ENCODE peak calls at places on chromosome 18, in nine cellular contexts. E is lower lobe of right lung, X is esophagus muscularis mucosa, Q is AG09319, I is upper lobe of right lung, W is left lung, M is A549, N is breast epithelium, F is AG04450. O is an unnamed sample.

GRCh38 chr18:44627245-44627644 is 53.4 kb upstream of the SETBP1 start:
- DNase-seq in I (no peak), N (no peak), E (no peak), X (no peak), W (no peak), F (no peak), M (peak), Q (no peak), O (no peak)

GRCh38 chr18:63063171-63063570 is 256.4 kb downstream of the BCL2 start:
- DNase-seq in W (no peak), E (no peak), N (no peak), M (no peak), I (no peak), Q (no peak), F (no peak), X (no peak), O (no peak)

GRCh38 chr18:48950536-48951447 is at the start of gene SMAD7:
- DNase-seq in W (no peak), M (no peak), N (no peak), I (peak), E (peak), Q (no peak), F (no peak), X (no peak), O (no peak)

GRCh38 chr18:48292787-48293409 is 116.3 kb downstream of the ZBTB7C start:
- DNase-seq in E (no peak), F (no peak), N (no peak), Q (no peak), W (no peak), I (no peak), M (no peak), X (no peak), O (no peak)

GRCh38 chr18:25650201-25650941 is 298.4 kb upstream of the ZNF521 start:
- DNase-seq in Q (peak), M (no peak), E (no peak), I (no peak), F (peak), W (no peak), X (no peak), N (no peak), O (no peak)

GRCh38 chr18:68221116-68221724 is 493.7 kb downstream of the TMX3 start:
- DNase-seq in Q (no peak), E (no peak), M (no peak), W (no peak), I (no peak), X (no peak), F (no peak), N (no peak), O (no peak)

GRCh38 chr18:67483237-67483636 is 33.3 kb downstream of the DSEL start:
- DNase-seq in Q (no peak), I (no peak), E (no peak), M (no peak), W (no peak), N (no peak), F (no peak), X (no peak), O (no peak)

GRCh38 chr18:7259482-7259881 is 28.6 kb downstream of the LRRC30 start:
- DNase-seq in Q (no peak), X (no peak), W (no peak), I (no peak), F (no peak), M (no peak), E (no peak), N (no peak), O (no peak)

GRCh38 chr18:73151086-73151485 is 283.3 kb upstream of the NETO1 start:
- DNase-seq in E (no peak), Q (no peak), X (no peak), F (peak), N (no peak), I (no peak), W (no peak), M (no peak), O (no peak)

GRCh38 chr18:27605107-27605834 is 420.2 kb upstream of the CHST9 start:
- DNase-seq in I (no peak), E (no peak), M (peak), W (peak), X (no peak), F (peak), N (no peak), Q (peak), O (no peak)

GRCh38 chr18:57691363-57691762 is 69.7 kb upstream of the NARS1 start:
- DNase-seq in Q (no peak), F (no peak), X (no peak), E (no peak), I (no peak), N (no peak), W (no peak), M (no peak), O (no peak)

GRCh38 chr18:37393945-37394609 is 171.5 kb downstream of the CELF4 start:
- DNase-seq in M (peak), W (peak), X (no peak), Q (peak), I (peak), F (peak), E (peak), N (no peak), O (no peak)

GRCh38 chr18:76823574-76823973 is 1.2 kb downstream of the ZNF236 start:
- DNase-seq in Q (no peak), X (no peak), M (peak), I (peak), F (no peak), W (peak), N (no peak), E (peak), O (no peak)

GRCh38 chr18:62187543-62188378 is 706 bp downstream of the RELCH start:
- DNase-seq in W (no peak), N (no peak), X (no peak), Q (no peak), E (peak), I (peak), M (peak), F (no peak), O (peak)

GRCh38 chr18:11110509-11110908 is 38.9 kb downstream of the PIEZO2 start:
- DNase-seq in E (no peak), F (no peak), M (no peak), N (no peak), Q (no peak), W (no peak), I (no peak), X (no peak), O (no peak)

GRCh38 chr18:32975166-32975441 is 202.3 kb upstream of the KLHL14 start:
- DNase-seq in Q (no peak), E (no peak), W (no peak), M (no peak), N (no peak), X (no peak), F (no peak), I (no peak), O (no peak)

GRCh38 chr18:37435996-37436395 is 129.6 kb downstream of the CELF4 start:
- DNase-seq in Q (no peak), I (no peak), W (no peak), M (no peak), X (no peak), N (no peak), E (no peak), F (no peak), O (no peak)

GRCh38 chr18:67705748-67706147 is 189.2 kb upstream of the DSEL start:
- DNase-seq in I (no peak), W (no peak), Q (no peak), E (no peak), M (peak), F (no peak), X (no peak), N (no peak), O (no peak)

GRCh38 chr18:54119524-54120019 is 104.9 kb downstream of the MBD2 start:
- DNase-seq in W (no peak), X (no peak), F (peak), I (no peak), N (no peak), E (no peak), Q (peak), M (peak), O (no peak)

GRCh38 chr18:41009926-41010325 is 945.1 kb upstream of the PIK3C3 start:
- DNase-seq in E (no peak), X (no peak), N (no peak), I (no peak), F (no peak), Q (no peak), W (no peak), M (no peak), O (no peak)

GRCh38 chr18:49459404-49460171 is 857 bp downstream of the DYM start:
- DNase-seq in N (no peak), M (no peak), F (no peak), W (no peak), E (no peak), X (no peak), Q (no peak), I (no peak), O (no peak)

GRCh38 chr18:47809420-47809819 is 121.0 kb downstream of the SMAD2 start:
- DNase-seq in I (no peak), N (no peak), E (no peak), Q (no peak), M (no peak), X (no peak), F (no peak), W (no peak), O (no peak)

GRCh38 chr18:3665780-3666525 is 216.0 kb downstream of the TGIF1 start:
- DNase-seq in M (peak), W (peak), I (peak), E (peak), Q (peak), F (peak), X (peak), N (peak), O (no peak)

GRCh38 chr18:62324917-62325805 is at the start of gene TNFRSF11A:
- DNase-seq in E (peak), W (no peak), X (no peak), I (peak), F (no peak), Q (no peak), M (peak), N (no peak), O (no peak)

GRCh38 chr18:53567935-53568574 is 656.4 kb downstream of the MBD2 start:
- DNase-seq in Q (no peak), E (no peak), I (no peak), F (no peak), X (no peak), M (peak), W (no peak), N (no peak), O (no peak)

GRCh38 chr18:2716394-2717326 is 61.1 kb downstream of the SMCHD1 start:
- DNase-seq in N (no peak), F (no peak), X (no peak), W (no peak), M (no peak), Q (no peak), I (no peak), E (no peak), O (no peak)

GRCh38 chr18:8288447-8289213 is 320.6 kb upstream of the RAB12 start:
- DNase-seq in F (no peak), N (no peak), M (no peak), X (no peak), E (no peak), I (no peak), Q (no peak), W (no peak), O (no peak)

GRCh38 chr18:50602466-50602865 is 42.6 kb downstream of the MAPK4 start:
- DNase-seq in W (no peak), X (no peak), I (no peak), F (no peak), E (no peak), Q (no peak), N (no peak), M (no peak), O (no peak)

GRCh38 chr18:64416990-64417389 is 268.1 kb upstream of the LINC00305 start:
- DNase-seq in W (no peak), N (no peak), E (no peak), Q (no peak), I (no peak), X (no peak), M (no peak), F (no peak), O (no peak)

GRCh38 chr18:37552296-37552695 is 13.3 kb downstream of the CELF4 start:
- DNase-seq in W (no peak), N (no peak), M (no peak), X (no peak), I (peak), E (no peak), F (no peak), Q (no peak), O (no peak)

GRCh38 chr18:32328379-32328778 is 138.5 kb downstream of the MEP1B start:
- DNase-seq in Q (no peak), E (no peak), I (no peak), F (no peak), X (no peak), N (no peak), M (no peak), W (no peak), O (no peak)

GRCh38 chr18:43278401-43278800 is 1.1 kb upstream of the SYT4 start:
- DNase-seq in X (no peak), W (no peak), I (no peak), F (no peak), N (no peak), Q (no peak), E (no peak), M (no peak), O (no peak)

GRCh38 chr18:59222341-59222740 is 2.4 kb downstream of the GRP start:
- DNase-seq in M (no peak), Q (no peak), I (no peak), N (no peak), W (no peak), X (no peak), E (no peak), F (no peak), O (no peak)

GRCh38 chr18:63427566-63427965 is 5.3 kb upstream of the VPS4B start:
- DNase-seq in N (no peak), M (no peak), Q (no peak), E (no peak), X (no peak), W (no peak), I (no peak), F (no peak), O (no peak)

GRCh38 chr18:28002841-28003240 is 174.1 kb downstream of the CDH2 start:
- DNase-seq in M (no peak), N (no peak), E (no peak), X (no peak), W (no peak), Q (no peak), F (no peak), I (no peak), O (no peak)

GRCh38 chr18:36724591-36725001 is 104.2 kb downstream of the TPGS2 start:
- DNase-seq in N (no peak), X (no peak), I (no peak), Q (peak), E (no peak), W (no peak), M (no peak), F (no peak), O (no peak)

DNA sequence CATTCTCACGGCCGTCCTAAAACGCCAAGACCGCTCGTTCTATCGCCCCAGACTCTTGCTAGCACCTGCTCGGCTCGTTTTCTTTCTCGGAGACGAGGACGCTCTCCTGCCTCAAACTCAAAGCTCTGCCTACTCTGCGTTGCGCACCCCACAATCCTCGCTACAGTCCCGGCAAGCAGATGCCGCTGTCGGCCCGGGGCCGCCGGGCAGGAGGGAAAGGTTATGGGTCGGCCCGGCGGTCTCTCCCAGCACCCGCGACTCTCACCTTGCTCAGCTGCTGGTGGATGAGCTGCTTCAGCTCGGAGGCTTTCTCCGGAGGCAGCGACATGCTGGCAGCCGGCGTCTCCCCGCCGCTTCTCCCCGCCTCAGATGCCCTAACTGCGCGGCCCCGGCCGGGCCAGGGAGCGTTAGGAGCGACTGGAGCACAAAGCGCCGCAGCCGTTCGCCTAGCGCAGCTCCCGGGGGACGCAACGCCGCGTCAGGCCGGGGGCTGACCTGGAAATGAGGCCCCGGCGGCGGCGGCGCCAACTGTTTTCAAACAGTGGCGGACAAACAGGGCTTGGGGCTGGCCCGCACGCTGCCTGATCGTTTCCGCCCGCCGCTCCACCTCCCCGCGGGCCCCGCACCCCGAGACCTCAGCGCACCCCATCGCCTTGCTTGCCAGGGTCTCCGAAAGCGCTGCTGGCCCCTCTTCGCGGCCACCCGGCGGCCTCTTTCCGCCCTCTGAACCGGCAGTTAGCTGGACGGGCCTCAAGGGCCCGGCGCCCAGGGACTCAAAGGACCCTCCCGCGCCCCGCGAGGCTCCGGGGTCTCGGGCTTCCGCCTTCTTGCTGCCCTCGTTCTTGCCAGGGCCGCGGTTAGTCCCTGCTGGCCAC is at the start of the genes CEP76 and PSMG2:
- DNase-seq in Q (peak), E (peak), W (peak), N (peak), F (peak), I (peak), M (peak), X (peak), O (peak)
- TF ChIP-seq CTCF in Q (no peak), E (no peak), W (no peak), N (no peak), F (no peak), I (no peak), M (no peak), X (no peak), O (no peak)

GRCh38 chr18:78981652-78981955 is 2.0 kb downstream of the SALL3 start:
- DNase-seq in X (no peak), F (no peak), E (no peak), Q (no peak), W (no peak), M (no peak), I (no peak), N (no peak), O (no peak)

GRCh38 chr18:78982186-78982585 is 2.6 kb downstream of the SALL3 start:
- DNase-seq in M (no peak), Q (no peak), X (no peak), F (no peak), N (no peak), I (no peak), E (no peak), W (no peak), O (no peak)

GRCh38 chr18:78984941-78985784 is 5.5 kb downstream of the SALL3 start:
- DNase-seq in Q (no peak), W (no peak), I (no peak), M (peak), X (no peak), N (no peak), E (no peak), F (no peak), O (no peak)

GRCh38 chr18:78983530-78983929 is 3.9 kb downstream of the SALL3 start:
- DNase-seq in F (no peak), E (no peak), X (no peak), Q (no peak), I (no peak), N (no peak), M (no peak), W (no peak), O (no peak)

DNA sequence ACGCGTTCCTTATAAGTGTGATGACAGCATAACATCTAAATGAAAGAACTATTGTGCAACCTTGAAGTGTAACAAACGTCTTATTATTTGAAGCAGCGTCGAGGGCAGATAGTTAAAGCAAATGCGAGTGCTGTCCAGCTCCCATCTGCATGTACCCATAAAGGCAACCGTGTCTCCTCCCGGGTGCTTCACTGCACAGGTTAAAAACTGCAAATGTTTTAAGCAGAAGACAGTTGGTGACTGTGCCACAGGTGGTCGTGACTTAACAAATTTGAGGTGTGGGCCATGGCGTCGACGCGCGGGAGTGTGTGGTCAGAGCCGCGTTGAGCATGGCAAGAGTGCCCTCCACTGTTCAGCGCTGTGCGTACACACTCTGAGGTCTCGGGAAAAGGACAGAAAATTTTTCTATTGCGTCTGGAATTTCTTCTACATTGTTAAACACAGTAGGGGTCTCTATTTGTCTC is 6.4 kb downstream of the SALL3 start:
- DNase-seq in E (no peak), M (peak), F (no peak), Q (no peak), I (no peak), X (no peak), N (no peak), W (no peak), O (no peak)
- TF ChIP-seq CTCF in E (peak), M (peak), F (peak), Q (no peak), I (peak), X (no peak), N (peak), W (peak), O (peak)

DNA sequence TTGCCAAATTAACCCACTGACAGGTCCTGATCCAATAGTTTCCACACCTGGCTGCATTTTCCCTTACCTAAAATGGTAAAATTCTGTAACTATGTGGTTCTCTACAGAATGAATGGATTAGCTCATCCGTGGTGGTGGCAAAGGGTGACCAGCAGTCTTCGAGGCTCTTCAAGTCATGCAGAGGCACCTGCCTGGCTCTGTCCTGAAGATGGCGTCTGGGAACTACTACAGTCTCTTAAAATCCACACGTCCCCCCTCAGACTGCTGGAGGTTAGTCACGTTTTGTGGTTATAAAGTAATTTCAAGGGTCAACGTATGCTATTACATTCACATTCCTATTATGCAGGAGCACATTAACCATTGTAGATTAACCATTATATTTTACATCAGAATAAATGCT is 616.7 kb downstream of the GALR1 start:
- DNase-seq in X (no peak), F (no peak), N (no peak), I (no peak), W (no peak), Q (no peak), E (no peak), M (no peak), O (no peak)
- TF ChIP-seq CTCF in X (no peak), F (no peak), N (no peak), I (no peak), W (no peak), Q (no peak), E (no peak), M (no peak), O (no peak)

GRCh38 chr18:23799540-23799939 is 110.3 kb downstream of the LAMA3 start:
- DNase-seq in M (no peak), E (no peak), W (no peak), I (no peak), F (no peak), N (no peak), X (peak), Q (no peak), O (no peak)

GRCh38 chr18:23798249-23798648 is 109.0 kb downstream of the LAMA3 start:
- DNase-seq in M (no peak), F (no peak), X (peak), I (no peak), Q (no peak), N (no peak), E (no peak), W (no peak), O (no peak)

GRCh38 chr18:23802817-23803216 is 113.6 kb downstream of the LAMA3 start:
- DNase-seq in F (no peak), X (no peak), M (no peak), Q (no peak), W (no peak), E (no peak), I (no peak), N (no peak), O (no peak)

GRCh38 chr18:23800902-23801301 is 111.6 kb downstream of the LAMA3 start:
- DNase-seq in I (no peak), F (no peak), Q (no peak), E (no peak), M (no peak), W (no peak), X (no peak), N (no peak), O (no peak)

GRCh38 chr18:23798824-23799223 is 109.6 kb downstream of the LAMA3 start:
- DNase-seq in E (no peak), N (no peak), I (no peak), W (no peak), Q (no peak), X (no peak), M (no peak), F (no peak), O (no peak)
- TF ChIP-seq CTCF in E (no peak), N (no peak), I (no peak), W (no peak), Q (no peak), X (no peak), M (no peak), F (no peak), O (no peak)

GRCh38 chr18:56563568-56563967 is 74.8 kb downstream of the TXNL1 start:
- DNase-seq in Q (no peak), F (no peak), I (no peak), X (no peak), E (no peak), N (no peak), W (no peak), M (peak), O (no peak)
- TF ChIP-seq CTCF in Q (peak), F (peak), I (no peak), X (no peak), E (no peak), N (no peak), W (no peak), M (no peak), O (peak)

GRCh38 chr18:75208055-75208835 is 694 bp downstream of the PTGR3 start:
- DNase-seq in N (no peak), W (peak), Q (no peak), X (peak), F (no peak), E (peak), M (peak), I (peak), O (no peak)
- TF ChIP-seq CTCF in N (no peak), W (no peak), Q (no peak), X (no peak), F (no peak), E (no peak), M (no peak), I (no peak), O (peak)

O was measured in chondrocyte.